ENCODE peak calls at places on chromosomes 1 and 21, in seven cellular contexts. G is endothelial cell of umbilical vein, O is Karpas-422, M is PC-3, T is GM23248, J is IMR-90, F is neural progenitor cell. V is an unnamed sample.

GRCh38 chr1:205676597-205676996 is 3.7 kb downstream of the SLC45A3 start:
- DNase-seq in G (no peak), O (no peak), M (no peak), T (no peak), J (no peak), F (no peak), V (no peak)

GRCh38 chr1:219174672-219175564 is 1.2 kb downstream of the LYPLAL1 start:
- DNase-seq in G (peak; percentile 90), O (peak; percentile 72), M (peak; percentile 60), T (peak; percentile 89), J (peak; percentile 90), F (peak; percentile 54), V (peak; percentile 94)

GRCh38 chr1:33377013-33377412 is 53.9 kb downstream of the PHC2 start:
- DNase-seq in G (no peak), O (no peak), M (no peak), T (no peak), J (no peak), F (no peak), V (no peak)

GRCh38 chr21:31860851-31861250 is 12.0 kb upstream of the HUNK start:
- DNase-seq in G (no peak), O (no peak), M (no peak), T (no peak), J (no peak), F (no peak), V (no peak)

GRCh38 chr1:206702803-206703202 is 18.1 kb downstream of the MAPKAPK2 start:
- DNase-seq in G (no peak), O (no peak), M (no peak), T (no peak), J (no peak), F (peak; percentile 57), V (no peak)

GRCh38 chr21:44710756-44711326 is 531 bp downstream of the TSPEAR start:
- DNase-seq in G (no peak), O (no peak), M (no peak), T (no peak), J (no peak), F (peak; percentile 30), V (no peak)

GRCh38 chr1:241900381-241900780 is 52.4 kb downstream of the EXO1 start:
- DNase-seq in G (no peak), O (no peak), M (no peak), T (no peak), J (no peak), F (no peak), V (no peak)

GRCh38 chr1:55708781-55709180 is 493.6 kb upstream of the USP24 start:
- DNase-seq in G (no peak), O (no peak), M (no peak), T (no peak), J (no peak), F (no peak), V (no peak)

GRCh38 chr21:33121715-33122475 is 52.0 kb downstream of the OLIG1 start:
- DNase-seq in G (peak; percentile 16), O (peak; percentile 82), M (peak; percentile 34), T (peak; percentile 12), J (peak; percentile 14), F (peak; percentile 58), V (peak; percentile 19)

GRCh38 chr1:4624801-4625200 is 29.6 kb upstream of the AJAP1 start:
- DNase-seq in G (no peak), O (no peak), M (no peak), T (no peak), J (no peak), F (no peak), V (no peak)

GRCh38 chr1:84582802-84583587 is 8.8 kb upstream of the CTBS start:
- DNase-seq in G (peak; percentile 68), O (peak; percentile 40), M (peak; percentile 10), T (no peak), J (no peak), F (peak; percentile 85), V (peak; percentile 38)

GRCh38 chr1:99264201-99265021 is at the start of gene PLPPR4:
- DNase-seq in G (peak; percentile 24), O (no peak), M (peak; percentile 42), T (peak; percentile 82), J (peak; percentile 43), F (peak; percentile 87), V (peak; percentile 39)

GRCh38 chr1:240611228-240611618 is 732 bp downstream of the GREM2 start:
- DNase-seq in G (no peak), O (no peak), M (no peak), T (no peak), J (no peak), F (no peak), V (no peak)

GRCh38 chr21:36155603-36156338 is 853 bp upstream of the DOP1B start:
- DNase-seq in G (no peak), O (no peak), M (peak; percentile 80), T (no peak), J (no peak), F (peak; percentile 6), V (no peak)

GRCh38 chr1:223724376-223724775 is 12.0 kb downstream of the CAPN2 start:
- DNase-seq in G (no peak), O (no peak), M (no peak), T (no peak), J (peak; percentile 75), F (no peak), V (no peak)

GRCh38 chr1:27381976-27382762 is 964 bp downstream of the CD164L2 start:
- DNase-seq in G (no peak), O (no peak), M (no peak), T (no peak), J (no peak), F (no peak), V (no peak)

GRCh38 chr1:165886193-165886592 is 58.8 kb downstream of the UCK2 start:
- DNase-seq in G (no peak), O (no peak), M (no peak), T (no peak), J (no peak), F (no peak), V (no peak)

GRCh38 chr1:165884009-165884689 is 56.7 kb downstream of the UCK2 start:
- DNase-seq in G (peak; percentile 89), O (no peak), M (no peak), T (no peak), J (no peak), F (no peak), V (no peak)

GRCh38 chr1:165886988-165887387 is 59.6 kb downstream of the UCK2 start:
- DNase-seq in G (no peak), O (no peak), M (no peak), T (no peak), J (no peak), F (no peak), V (no peak)

GRCh38 chr1:165884690-165885304 is 57.4 kb downstream of the UCK2 start:
- DNase-seq in G (peak; percentile 70), O (no peak), M (no peak), T (no peak), J (no peak), F (peak; percentile 12), V (no peak)

GRCh38 chr1:165885305-165885694 is 57.9 kb downstream of the UCK2 start:
- DNase-seq in G (no peak), O (no peak), M (no peak), T (no peak), J (no peak), F (no peak), V (no peak)
- H4K20me1 ChIP-seq in G (no peaks in the 10 kb centered on the region), O (peaks cover 26% of the 10 kb centered on the region), M (peaks cover 70% of the 10 kb centered on the region), T (peaks cover 9% of the 10 kb centered on the region), J (peaks cover 27% of the 10 kb centered on the region), F (peaks cover 63% of the 10 kb centered on the region), V (peaks cover 52% of the 10 kb centered on the region)

GRCh38 chr1:12460121-12460520 is 157.9 kb downstream of the DHRS3 start:
- DNase-seq in G (no peak), O (no peak), M (no peak), T (no peak), J (no peak), F (no peak), V (no peak)
- H3K4me1 ChIP-seq in G (peaks cover 45% of the 10 kb centered on the region), O (peaks cover 9% of the 10 kb centered on the region), M (peaks cover 77% of the 10 kb centered on the region), T (peaks cover 72% of the 10 kb centered on the region), J (peaks cover 54% of the 10 kb centered on the region), F (peaks cover 23% of the 10 kb centered on the region), V (peaks cover 50% of the 10 kb centered on the region)

GRCh38 chr1:154593390-154593789 is 14.6 kb downstream of the ADAR start:
- DNase-seq in G (no peak), O (no peak), M (no peak), T (no peak), J (no peak), F (no peak), V (no peak)
- H4K20me1 ChIP-seq in G (no peaks in the 10 kb centered on the region), O (peaks cover 3% of the 10 kb centered on the region), M (peaks cover 4% of the 10 kb centered on the region), T (no peaks in the 10 kb centered on the region), J (peaks cover 46% of the 10 kb centered on the region), F (no peaks in the 10 kb centered on the region), V (peaks cover 76% of the 10 kb centered on the region)

DNA sequence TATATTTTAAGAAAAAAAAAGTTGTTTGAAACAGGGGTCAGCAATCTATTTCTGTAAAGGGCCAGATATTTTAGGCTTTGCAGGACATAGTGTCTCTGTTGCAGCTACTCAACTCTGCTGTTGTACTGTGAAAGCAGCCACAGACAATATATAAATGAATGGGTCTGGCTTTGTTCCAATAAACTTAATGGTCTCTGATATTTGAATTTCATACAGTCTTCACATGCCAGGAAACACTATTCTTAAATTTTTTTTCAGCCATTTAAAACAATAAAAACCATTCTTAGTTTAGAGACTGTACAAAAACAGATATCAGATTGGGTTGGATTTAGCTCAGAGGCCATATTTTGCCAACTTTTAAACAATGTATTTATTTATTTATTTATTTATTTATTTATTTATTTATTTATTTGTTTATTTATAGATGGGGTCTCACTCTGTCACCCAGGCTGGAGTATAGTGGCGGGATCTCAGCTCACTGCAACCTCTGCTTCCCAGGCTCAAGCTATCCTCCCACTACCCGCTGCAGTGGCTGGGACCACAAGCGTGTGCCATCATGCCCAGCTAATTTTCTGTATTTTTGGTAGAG is 102.8 kb downstream of the DNM3 start:
- DNase-seq in G (peak; percentile 2), O (no peak), M (no peak), T (no peak), J (no peak), F (no peak), V (no peak)
- H3K4me1 ChIP-seq in G (peaks cover 9% of the 10 kb centered on the region), O (no peaks in the 10 kb centered on the region), M (no peaks in the 10 kb centered on the region), T (peaks cover 9% of the 10 kb centered on the region), J (no peaks in the 10 kb centered on the region), F (peaks cover 11% of the 10 kb centered on the region), V (no peaks in the 10 kb centered on the region)

GRCh38 chr1:228177183-228177475 is 11.5 kb downstream of the IBA57 start:
- DNase-seq in G (no peak), O (no peak), M (no peak), T (no peak), J (no peak), F (no peak), V (no peak)
- H4K20me1 ChIP-seq in G (no peaks in the 10 kb centered on the region), O (peaks cover 5% of the 10 kb centered on the region), M (peaks cover 4% of the 10 kb centered on the region), T (no peaks in the 10 kb centered on the region), J (peaks cover 11% of the 10 kb centered on the region), F (peaks cover 21% of the 10 kb centered on the region), V (peaks cover 25% of the 10 kb centered on the region)

DNA sequence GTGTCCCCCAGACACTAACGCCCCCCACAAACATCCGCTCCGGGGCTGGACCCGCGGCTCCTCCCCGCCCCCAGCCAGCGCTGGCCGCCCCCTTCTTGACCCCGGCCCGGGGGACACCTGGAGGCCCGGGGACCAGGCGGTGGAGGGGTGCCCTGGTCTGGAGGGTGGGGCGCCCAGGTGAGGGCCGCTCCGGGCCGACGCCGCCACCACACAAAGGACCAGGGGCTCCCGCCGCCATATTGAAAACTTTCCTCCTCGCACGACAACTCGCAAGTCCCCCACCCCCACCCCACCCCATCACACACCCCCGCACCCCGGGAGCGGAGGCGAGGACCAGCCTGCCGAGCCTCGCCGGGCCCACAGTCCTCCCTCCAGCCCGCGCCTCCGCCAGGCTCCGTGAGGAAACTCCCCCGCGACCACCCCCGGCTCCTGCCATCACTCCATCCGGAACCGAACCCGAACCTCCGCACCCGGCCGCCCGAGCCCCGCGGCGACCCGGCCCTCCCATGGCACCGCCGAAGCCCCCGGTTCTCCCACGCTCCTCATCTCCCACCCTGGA is 775 bp downstream of the KDM5B start:
- DNase-seq in G (no peak), O (no peak), M (no peak), T (peak; percentile 81), J (peak; percentile 34), F (peak; percentile 58), V (no peak)
- H3K4me1 ChIP-seq in G (peaks cover 13% of the 10 kb centered on the region), O (no peaks in the 10 kb centered on the region), M (peaks cover 51% of the 10 kb centered on the region), T (peaks cover 51% of the 10 kb centered on the region), J (peaks cover 9% of the 10 kb centered on the region), F (peaks cover 56% of the 10 kb centered on the region), V (peaks cover 32% of the 10 kb centered on the region)

GRCh38 chr1:187787696-187788095 is 958.9 kb downstream of the PLA2G4A start:
- DNase-seq in G (no peak), O (no peak), M (no peak), T (no peak), J (no peak), F (peak; percentile 61), V (no peak)
- H4K20me1 ChIP-seq in G (no peaks in the 10 kb centered on the region), O (no peaks in the 10 kb centered on the region), M (no peaks in the 10 kb centered on the region), T (no peaks in the 10 kb centered on the region), J (no peaks in the 10 kb centered on the region), F (no peaks in the 10 kb centered on the region), V (no peaks in the 10 kb centered on the region)

V was measured in astrocyte.